ENCODE peak calls at places on chromosomes 12 and 14, in six cellular contexts. One of them, this sample, is unnamed.

GRCh38 chr14:104436741-104437701 is 142.5 kb upstream of the C14orf180 start:
- DNase-seq in H1: peak; percentile 43
- DNase-seq in body of pancreas: peak; percentile 80
- DNase-seq in NB4: no peak
- DNase-seq in A549: no peak
- DNase-seq in breast epithelium: no peak
- DNase-seq in this sample: peak; percentile 10

GRCh38 chr14:83047436-83047835 is 1513.8 kb upstream of the SEL1L start:
- DNase-seq in H1: no peak
- DNase-seq in breast epithelium: no peak
- DNase-seq in NB4: no peak
- DNase-seq in A549: no peak
- DNase-seq in body of pancreas: no peak
- DNase-seq in this sample: no peak

GRCh38 chr14:72607386-72608125 is 286.3 kb downstream of the DPF3 start:
- DNase-seq in NB4: no peak
- DNase-seq in breast epithelium: no peak
- DNase-seq in body of pancreas: no peak
- DNase-seq in H1: peak; percentile 17
- DNase-seq in A549: no peak
- DNase-seq in this sample: no peak

GRCh38 chr12:20309504-20310148 is 58.7 kb upstream of the PDE3A start:
- DNase-seq in breast epithelium: no peak
- DNase-seq in body of pancreas: no peak
- DNase-seq in A549: no peak
- DNase-seq in NB4: no peak
- DNase-seq in H1: no peak
- DNase-seq in this sample: no peak

GRCh38 chr12:113203852-113204760 is 17.2 kb upstream of the TPCN1 start:
- DNase-seq in A549: no peak
- DNase-seq in body of pancreas: no peak
- DNase-seq in NB4: peak; percentile 88
- DNase-seq in H1: no peak
- DNase-seq in breast epithelium: no peak
- DNase-seq in this sample: no peak

GRCh38 chr12:68824597-68825250 is 16.7 kb downstream of the MDM2 start:
- DNase-seq in breast epithelium: no peak
- DNase-seq in A549: no peak
- DNase-seq in body of pancreas: no peak
- DNase-seq in H1: no peak
- DNase-seq in NB4: no peak
- DNase-seq in this sample: no peak

GRCh38 chr14:104266643-104267575 is 128.5 kb downstream of the KIF26A start:
- DNase-seq in H1: no peak
- DNase-seq in A549: no peak
- DNase-seq in breast epithelium: peak; percentile 38
- DNase-seq in body of pancreas: no peak
- DNase-seq in NB4: no peak
- DNase-seq in this sample: no peak

GRCh38 chr12:65335021-65335714 is 56.7 kb downstream of the MSRB3 start:
- DNase-seq in body of pancreas: peak; percentile 36
- DNase-seq in breast epithelium: no peak
- DNase-seq in H1: no peak
- DNase-seq in A549: peak; percentile 25
- DNase-seq in NB4: peak; percentile 43
- DNase-seq in this sample: no peak

GRCh38 chr12:70692681-70693288 is 55.6 kb upstream of the PTPRB start:
- DNase-seq in body of pancreas: no peak
- DNase-seq in H1: no peak
- DNase-seq in breast epithelium: no peak
- DNase-seq in A549: peak; percentile 16
- DNase-seq in NB4: no peak
- DNase-seq in this sample: no peak

GRCh38 chr12:82437744-82438143 is 79.4 kb downstream of the METTL25 start:
- DNase-seq in NB4: no peak
- DNase-seq in H1: no peak
- DNase-seq in body of pancreas: no peak
- DNase-seq in breast epithelium: no peak
- DNase-seq in A549: no peak
- DNase-seq in this sample: no peak

GRCh38 chr12:89245090-89245489 is 107.2 kb downstream of the DUSP6 start:
- DNase-seq in NB4: peak; percentile 98
- DNase-seq in H1: no peak
- DNase-seq in breast epithelium: no peak
- DNase-seq in A549: no peak
- DNase-seq in body of pancreas: no peak
- DNase-seq in this sample: no peak

GRCh38 chr12:111448831-111449790 is 43.4 kb downstream of the SH2B3 start:
- DNase-seq in NB4: peak; percentile 19
- DNase-seq in A549: no peak
- DNase-seq in breast epithelium: no peak
- DNase-seq in body of pancreas: peak; percentile 1
- DNase-seq in H1: peak; percentile 29
- DNase-seq in this sample: peak; percentile 66

GRCh38 chr12:91140660-91141045 is 29.4 kb upstream of the LUM start:
- DNase-seq in body of pancreas: no peak
- DNase-seq in H1: no peak
- DNase-seq in breast epithelium: no peak
- DNase-seq in A549: no peak
- DNase-seq in NB4: no peak
- DNase-seq in this sample: peak; percentile 56

GRCh38 chr12:116806845-116807440 is 68.8 kb downstream of the RNFT2 start:
- DNase-seq in breast epithelium: no peak
- DNase-seq in H1: no peak
- DNase-seq in NB4: no peak
- DNase-seq in body of pancreas: no peak
- DNase-seq in A549: no peak
- DNase-seq in this sample: no peak

GRCh38 chr14:93915800-93916199 is 11.3 kb upstream of the FAM181A start:
- DNase-seq in NB4: no peak
- DNase-seq in breast epithelium: no peak
- DNase-seq in A549: no peak
- DNase-seq in H1: no peak
- DNase-seq in body of pancreas: no peak
- DNase-seq in this sample: no peak

GRCh38 chr12:38175538-38175937 is 141.0 kb upstream of the ALG10B start:
- DNase-seq in H1: no peak
- DNase-seq in breast epithelium: no peak
- DNase-seq in body of pancreas: no peak
- DNase-seq in NB4: no peak
- DNase-seq in A549: no peak
- DNase-seq in this sample: no peak

GRCh38 chr12:66885115-66885875 is 206.4 kb upstream of the GRIP1 start:
- DNase-seq in NB4: no peak
- DNase-seq in body of pancreas: no peak
- DNase-seq in breast epithelium: no peak
- DNase-seq in A549: no peak
- DNase-seq in H1: no peak
- DNase-seq in this sample: no peak

GRCh38 chr12:53998174-53998899 is 1.6 kb upstream of the HOXC9 start:
- DNase-seq in breast epithelium: no peak
- DNase-seq in NB4: no peak
- DNase-seq in H1: no peak
- DNase-seq in A549: no peak
- DNase-seq in body of pancreas: no peak
- DNase-seq in this sample: no peak

GRCh38 chr12:49622501-49623141 is 740 bp upstream of the PRPF40B start:
- DNase-seq in body of pancreas: peak; percentile 57
- DNase-seq in H1: peak; percentile 66
- DNase-seq in A549: no peak
- DNase-seq in breast epithelium: no peak
- DNase-seq in NB4: peak; percentile 70
- DNase-seq in this sample: no peak

GRCh38 chr14:64951291-64951690 is 8.7 kb upstream of the GPX2 start:
- DNase-seq in body of pancreas: no peak
- DNase-seq in NB4: no peak
- DNase-seq in A549: no peak
- DNase-seq in H1: no peak
- DNase-seq in breast epithelium: no peak
- DNase-seq in this sample: no peak

GRCh38 chr14:59897757-59898383 is 22.1 kb upstream of the LRRC9 start:
- DNase-seq in breast epithelium: no peak
- DNase-seq in A549: peak; percentile 40
- DNase-seq in H1: no peak
- DNase-seq in NB4: peak; percentile 28
- DNase-seq in body of pancreas: peak; percentile 36
- DNase-seq in this sample: peak; percentile 22

GRCh38 chr14:76664790-76665189 is 96.5 kb upstream of the VASH1 start:
- DNase-seq in breast epithelium: no peak
- DNase-seq in H1: peak; percentile 27
- DNase-seq in body of pancreas: no peak
- DNase-seq in A549: no peak
- DNase-seq in NB4: no peak
- DNase-seq in this sample: no peak

GRCh38 chr14:44912041-44912869 is 49.5 kb downstream of the KLHL28 start:
- DNase-seq in body of pancreas: no peak
- DNase-seq in breast epithelium: no peak
- DNase-seq in H1: no peak
- DNase-seq in A549: no peak
- DNase-seq in NB4: no peak
- DNase-seq in this sample: no peak

GRCh38 chr14:44910826-44911225 is 50.9 kb downstream of the KLHL28 start:
- DNase-seq in body of pancreas: no peak
- DNase-seq in breast epithelium: no peak
- DNase-seq in A549: no peak
- DNase-seq in H1: no peak
- DNase-seq in NB4: no peak
- DNase-seq in this sample: no peak

GRCh38 chr14:44914849-44915248 is 46.9 kb downstream of the KLHL28 start:
- DNase-seq in NB4: no peak
- DNase-seq in H1: no peak
- DNase-seq in A549: peak; percentile 14
- DNase-seq in body of pancreas: no peak
- DNase-seq in breast epithelium: no peak
- DNase-seq in this sample: no peak
- H3K4me3 ChIP-seq in NB4: no peak overlapping the region
- H3K4me3 ChIP-seq in H1: no peak overlapping the region
- H3K4me3 ChIP-seq in A549: no peak overlapping the region
- H3K4me3 ChIP-seq in body of pancreas: no peak overlapping the region
- H3K4me3 ChIP-seq in breast epithelium: no peak overlapping the region
- H3K4me3 ChIP-seq in this sample: no peak overlapping the region

GRCh38 chr12:576613-577110 is 86.6 kb downstream of the NINJ2 start:
- DNase-seq in A549: no peak
- DNase-seq in breast epithelium: peak; percentile 14
- DNase-seq in body of pancreas: no peak
- DNase-seq in H1: no peak
- DNase-seq in NB4: no peak
- DNase-seq in this sample: no peak

GRCh38 chr12:575129-575502 is 88.1 kb downstream of the NINJ2 start:
- DNase-seq in H1: no peak
- DNase-seq in A549: no peak
- DNase-seq in breast epithelium: peak; percentile 49
- DNase-seq in body of pancreas: no peak
- DNase-seq in NB4: no peak
- DNase-seq in this sample: no peak

GRCh38 chr12:574475-575128 is 88.6 kb downstream of the NINJ2 start:
- DNase-seq in H1: no peak
- DNase-seq in NB4: peak; percentile 34
- DNase-seq in A549: no peak
- DNase-seq in body of pancreas: no peak
- DNase-seq in breast epithelium: no peak
- DNase-seq in this sample: no peak

GRCh38 chr12:578743-579449 is 84.3 kb downstream of the NINJ2 start:
- DNase-seq in body of pancreas: no peak
- DNase-seq in H1: no peak
- DNase-seq in NB4: no peak
- DNase-seq in A549: peak; percentile 31
- DNase-seq in breast epithelium: no peak
- DNase-seq in this sample: peak; percentile 37

DNA sequence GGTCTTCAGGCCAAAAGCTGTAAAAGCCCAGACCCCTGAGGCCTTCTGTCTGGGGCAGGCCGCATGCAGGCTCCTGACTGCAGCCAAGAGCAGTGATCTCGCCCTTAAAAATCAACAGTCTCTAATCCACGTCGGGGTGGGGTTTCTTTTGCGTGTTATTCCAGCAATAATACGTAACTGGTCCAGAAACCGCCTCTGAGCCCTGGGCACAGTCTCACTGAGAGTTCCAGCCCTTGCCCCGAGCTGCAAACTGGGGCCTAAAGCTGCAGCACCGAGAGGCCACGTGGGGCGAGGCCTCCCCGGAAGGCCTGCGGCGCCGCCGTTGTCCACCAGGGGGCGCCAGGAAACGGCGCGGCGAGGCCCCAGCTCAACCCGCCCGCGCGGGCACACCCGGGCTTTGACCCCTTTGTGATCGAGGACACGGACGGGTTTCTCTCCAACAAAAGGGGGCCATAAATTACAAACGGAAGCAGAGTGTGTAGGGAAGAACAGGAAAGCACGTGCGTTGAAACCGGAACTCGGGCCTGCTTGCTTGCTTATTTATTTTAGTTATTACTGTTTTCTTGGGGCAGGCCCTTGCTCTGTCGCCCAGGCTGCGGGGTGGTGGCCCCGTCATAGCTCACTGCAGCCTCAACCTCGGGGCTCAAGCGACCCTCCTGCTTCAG is 87.2 kb downstream of the NINJ2 start:
- DNase-seq in NB4: peak; percentile 89
- DNase-seq in A549: peak; percentile 83
- DNase-seq in breast epithelium: peak; percentile 65
- DNase-seq in body of pancreas: peak; percentile 70
- DNase-seq in H1: peak; percentile 96
- DNase-seq in this sample: peak; percentile 95
- TF ChIP-seq POLR2A in NB4: peak; percentile 35
- TF ChIP-seq POLR2A in A549: peak; percentile 19
- TF ChIP-seq POLR2A in breast epithelium: no peak
- TF ChIP-seq POLR2A in body of pancreas: no peak
- TF ChIP-seq POLR2A in H1: no peak
- TF ChIP-seq POLR2A in this sample: no peak

GRCh38 chr14:28058012-28058296 is 708.6 kb upstream of the FOXG1 start:
- DNase-seq in body of pancreas: no peak
- DNase-seq in NB4: no peak
- DNase-seq in breast epithelium: no peak
- DNase-seq in H1: no peak
- DNase-seq in A549: no peak
- DNase-seq in this sample: no peak

GRCh38 chr14:28061006-28061405 is 705.6 kb upstream of the FOXG1 start:
- DNase-seq in NB4: no peak
- DNase-seq in A549: no peak
- DNase-seq in breast epithelium: no peak
- DNase-seq in body of pancreas: no peak
- DNase-seq in H1: no peak
- DNase-seq in this sample: no peak

GRCh38 chr14:28059254-28059653 is 707.3 kb upstream of the FOXG1 start:
- DNase-seq in NB4: no peak
- DNase-seq in H1: no peak
- DNase-seq in breast epithelium: no peak
- DNase-seq in A549: no peak
- DNase-seq in body of pancreas: no peak
- DNase-seq in this sample: no peak

GRCh38 chr14:28055008-28055407 is 711.6 kb upstream of the FOXG1 start:
- DNase-seq in breast epithelium: no peak
- DNase-seq in body of pancreas: no peak
- DNase-seq in H1: no peak
- DNase-seq in A549: no peak
- DNase-seq in NB4: no peak
- DNase-seq in this sample: no peak

GRCh38 chr14:28057286-28058011 is 709.1 kb upstream of the FOXG1 start:
- DNase-seq in H1: no peak
- DNase-seq in breast epithelium: no peak
- DNase-seq in NB4: peak; percentile 1
- DNase-seq in A549: no peak
- DNase-seq in body of pancreas: no peak
- DNase-seq in this sample: no peak
- H3K4me3 ChIP-seq in H1: no peak overlapping the region
- H3K4me3 ChIP-seq in breast epithelium: peak overlapping the region; percentile 6
- H3K4me3 ChIP-seq in NB4: peak overlapping the region; percentile 37
- H3K4me3 ChIP-seq in A549: no peak overlapping the region
- H3K4me3 ChIP-seq in body of pancreas: no peak overlapping the region
- H3K4me3 ChIP-seq in this sample: no peak overlapping the region

GRCh38 chr14:54396493-54397335 is at the start of gene CDKN3:
- DNase-seq in H1: peak; percentile 94
- DNase-seq in breast epithelium: peak; percentile 98
- DNase-seq in A549: peak; percentile 99
- DNase-seq in NB4: peak; percentile 99
- DNase-seq in body of pancreas: peak; percentile 99
- DNase-seq in this sample: peak; percentile 100
- TF ChIP-seq POLR2A in H1: peak; percentile 88
- TF ChIP-seq POLR2A in breast epithelium: peak; percentile 14
- TF ChIP-seq POLR2A in A549: peak; percentile 89
- TF ChIP-seq POLR2A in NB4: peak; percentile 62
- TF ChIP-seq POLR2A in body of pancreas: peak; percentile 37
- TF ChIP-seq POLR2A in this sample: no peak